ENCODE peak calls at places on chromosomes 4 and X, in seven cellular contexts. Q, X, E, B, T, W and H are unnamed samples.
A peak's percentile ranks its signal among the peaks of the same experiment; 100 is the strongest.

GRCh38 chrX:40310016-40310415 is 212.3 kb upstream of the BCOR start:
- DNase-seq in B (no peak), W (no peak), X (no peak), T (no peak), Q (no peak), E (no peak), H (no peak)

GRCh38 chr4:123672987-123673386 is 276.4 kb downstream of the SPRY1 start:
- DNase-seq in T (no peak), Q (no peak), W (peak; percentile 26), X (no peak), E (no peak), B (no peak), H (no peak)

GRCh38 chrX:132636080-132636479 is 147.2 kb upstream of the MBNL3 start:
- DNase-seq in B (no peak), T (no peak), X (no peak), W (peak; percentile 36), E (no peak), Q (no peak), H (no peak)

GRCh38 chr4:144954224-144954623 is 143.8 kb downstream of the ANAPC10 start:
- DNase-seq in W (no peak), T (no peak), E (no peak), Q (no peak), B (no peak), X (no peak), H (no peak)

GRCh38 chr4:111802191-111802590 is 343.1 kb upstream of the FAM241A start:
- DNase-seq in W (peak; percentile 9), T (no peak), Q (no peak), B (no peak), E (no peak), X (no peak), H (no peak)

GRCh38 chrX:72373136-72373535 is 67.4 kb upstream of the CITED1 start:
- DNase-seq in Q (no peak), T (no peak), B (no peak), X (no peak), E (no peak), W (peak; percentile 28), H (no peak)

GRCh38 chr4:141448490-141448889 is 187.9 kb upstream of the IL15 start:
- DNase-seq in Q (no peak), W (no peak), T (no peak), E (no peak), B (no peak), X (no peak), H (no peak)

GRCh38 chrX:143536176-143536575 is 18.9 kb upstream of the SPANXN3 start:
- DNase-seq in B (no peak), W (no peak), T (no peak), Q (no peak), E (no peak), X (no peak), H (no peak)

GRCh38 chr4:32958586-32958985 is 2238.4 kb downstream of the PCDH7 start:
- DNase-seq in Q (no peak), T (no peak), B (no peak), E (no peak), X (no peak), W (no peak), H (no peak)

GRCh38 chr4:150256841-150257273 is 178.6 kb downstream of the DCLK2 start:
- DNase-seq in X (no peak), T (no peak), B (peak; percentile 52), W (no peak), Q (no peak), E (no peak), H (no peak)

GRCh38 chr4:168759959-168760527 is 250.0 kb downstream of the CBR4 start:
- DNase-seq in Q (no peak), B (no peak), T (no peak), E (no peak), X (no peak), W (no peak), H (no peak)

GRCh38 chr4:13988347-13989265 is 361.1 kb upstream of the BOD1L1 start:
- DNase-seq in E (peak; percentile 94), W (peak; percentile 94), B (peak; percentile 44), Q (no peak), T (peak; percentile 87), X (no peak), H (no peak)

GRCh38 chrX:103635436-103635835 is 6.7 kb downstream of the TCEAL1 start:
- DNase-seq in W (no peak), X (no peak), E (peak; percentile 7), T (no peak), B (no peak), Q (no peak), H (no peak)

GRCh38 chrX:36431819-36432218 is 512.3 kb downstream of the CFAP47 start:
- DNase-seq in W (peak; percentile 22), Q (no peak), E (no peak), X (no peak), T (no peak), B (no peak), H (no peak)

GRCh38 chr4:140163029-140163810 is 9.2 kb upstream of the MAML3 start:
- DNase-seq in X (no peak), Q (no peak), W (peak; percentile 63), B (no peak), E (peak; percentile 27), T (no peak), H (no peak)

GRCh38 chr4:173365359-173365996 is 5.3 kb upstream of the SAP30 start:
- DNase-seq in E (no peak), W (no peak), X (no peak), Q (no peak), B (no peak), T (no peak), H (no peak)

GRCh38 chr4:174303687-174304086 is 20.0 kb downstream of the CEP44 start:
- DNase-seq in T (no peak), B (no peak), Q (no peak), X (no peak), E (no peak), W (no peak), H (no peak)

GRCh38 chrX:132216806-132217202 is 2.4 kb downstream of the RAP2C start:
- DNase-seq in W (peak; percentile 48), B (no peak), X (no peak), E (peak; percentile 16), Q (no peak), T (no peak), H (no peak)

GRCh38 chr4:41192136-41192535 is 22.2 kb downstream of the APBB2 start:
- DNase-seq in W (no peak), Q (no peak), X (no peak), E (peak; percentile 57), B (no peak), T (no peak), H (no peak)

GRCh38 chr4:26171953-26172352 is 148.9 kb upstream of the RBPJ start:
- DNase-seq in Q (no peak), W (peak; percentile 42), X (no peak), B (no peak), E (peak; percentile 67), T (no peak), H (no peak)

GRCh38 chr4:112270643-112271484 is 14.8 kb downstream of the TIFA start:
- DNase-seq in X (no peak), W (peak; percentile 43), Q (no peak), B (no peak), E (no peak), T (peak; percentile 63), H (no peak)

GRCh38 chr4:10965196-10965595 is 280.6 kb upstream of the CLNK start:
- DNase-seq in Q (no peak), B (no peak), E (no peak), W (no peak), T (no peak), X (no peak), H (no peak)